ENCODE peak calls at places on chromosomes 11 and 22, in six cellular contexts. X, Q, L, E, R and J are unnamed samples. For H3K9me3 and H3K27me3, the result is how much of the 10 kb centered on the place peaks cover.

GRCh38 chr11:63765688-63766241 is 2.8 kb downstream of the ZFTA start:
- DNase-seq in X (no peak), Q (no peak), R (no peak), E (no peak), L (peak), J (no peak)

GRCh38 chr11:26583550-26583949 is 11.5 kb upstream of the MUC15 start:
- DNase-seq in R (no peak), E (no peak), L (no peak), X (no peak), Q (no peak), J (no peak)

GRCh38 chr11:9962722-9963121 is 298.8 kb downstream of the SWAP70 start:
- DNase-seq in E (no peak), Q (no peak), R (no peak), L (no peak), X (no peak), J (no peak)

GRCh38 chr11:79062814-79063762 is 377.7 kb downstream of the TENM4 start:
- DNase-seq in R (no peak), X (no peak), E (no peak), Q (no peak), L (no peak), J (no peak)

GRCh38 chr22:36326178-36327161 is 61.3 kb downstream of the MYH9 start:
- DNase-seq in E (no peak), X (no peak), Q (no peak), L (peak), R (no peak), J (no peak)

GRCh38 chr22:46085831-46086576 is 64.3 kb upstream of the PPARA start:
- DNase-seq in L (peak), X (no peak), Q (no peak), E (no peak), R (peak), J (no peak)

GRCh38 chr11:75722669-75723042 is 5.0 kb downstream of the MOGAT2 start:
- DNase-seq in E (no peak), R (no peak), L (no peak), Q (no peak), X (no peak), J (no peak)

GRCh38 chr22:17366830-17367229 is 2.4 kb upstream of the CECR2 start:
- DNase-seq in X (peak), E (peak), Q (no peak), R (no peak), L (peak), J (no peak)

GRCh38 chr11:118791961-118792578 is 1.1 kb upstream of the DDX6 start:
- DNase-seq in R (peak), Q (peak), E (peak), L (no peak), X (peak), J (no peak)

GRCh38 chr11:115941481-115941993 is 437.3 kb upstream of the CADM1 start:
- DNase-seq in X (no peak), R (peak), L (peak), Q (no peak), E (no peak), J (peak)

DNA sequence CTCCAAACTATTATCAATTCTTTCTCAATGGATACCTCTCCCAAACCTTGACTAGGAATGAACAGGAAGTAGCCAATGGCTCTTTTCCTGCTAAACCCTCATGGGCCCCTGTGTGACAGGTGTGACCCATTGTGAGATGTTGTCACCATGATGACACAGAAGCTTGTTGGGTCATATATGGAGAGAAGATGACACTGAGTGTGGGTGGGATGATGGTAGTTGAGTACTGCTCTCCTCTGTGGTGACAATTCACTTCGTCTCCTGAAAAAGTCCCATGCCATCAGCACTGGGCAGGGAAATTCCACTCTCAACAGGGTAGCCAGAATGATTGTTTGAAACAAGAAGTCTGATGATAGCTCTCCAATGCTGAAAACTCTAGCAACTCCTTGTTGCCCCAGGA is 94.0 kb upstream of the SEZ6L start:
- DNase-seq in X (no peak), Q (no peak), L (no peak), R (no peak), E (no peak), J (no peak)
- H3K9me3 ChIP-seq in X (under half), Q (under half), L (under half), R (under half), E (under half), J (under half)

GRCh38 chr11:45298718-45299117 is 12.6 kb upstream of the SYT13 start:
- DNase-seq in R (no peak), E (no peak), L (no peak), Q (no peak), X (no peak), J (no peak)

GRCh38 chr11:45301537-45302246 is 15.6 kb upstream of the SYT13 start:
- DNase-seq in R (no peak), X (no peak), L (no peak), Q (no peak), E (no peak), J (no peak)

GRCh38 chr11:45304111-45304991 is 18.2 kb upstream of the SYT13 start:
- DNase-seq in E (no peak), R (no peak), Q (no peak), L (no peak), X (no peak), J (no peak)

GRCh38 chr11:45303316-45303715 is 17.2 kb upstream of the SYT13 start:
- DNase-seq in E (no peak), X (no peak), Q (no peak), R (no peak), L (no peak), J (no peak)

DNA sequence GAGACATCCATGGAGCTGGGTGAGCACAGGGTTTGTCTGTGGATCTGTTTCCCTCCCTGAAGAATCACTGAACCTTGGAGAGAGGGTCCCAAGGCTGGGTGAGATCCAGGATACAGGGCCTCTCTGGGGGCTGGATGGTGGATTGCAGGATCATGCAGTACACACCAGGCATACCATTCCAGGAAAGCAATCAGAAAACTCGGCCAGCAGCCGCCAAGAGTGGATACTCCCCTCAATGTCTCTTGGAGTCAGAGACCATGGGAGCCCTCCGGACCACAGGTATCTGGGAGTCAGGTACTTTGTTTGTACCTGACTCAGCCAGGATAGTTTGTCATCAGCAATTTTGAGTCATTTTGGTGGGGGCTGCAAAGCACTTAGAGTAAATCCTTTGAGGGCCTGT is 14.6 kb upstream of the SYT13 start:
- DNase-seq in R (no peak), L (no peak), Q (no peak), X (no peak), E (no peak), J (no peak)
- H3K27me3 ChIP-seq in R (under half), L (under half), Q (under half), X (under half), E (under half), J (under half)

DNA sequence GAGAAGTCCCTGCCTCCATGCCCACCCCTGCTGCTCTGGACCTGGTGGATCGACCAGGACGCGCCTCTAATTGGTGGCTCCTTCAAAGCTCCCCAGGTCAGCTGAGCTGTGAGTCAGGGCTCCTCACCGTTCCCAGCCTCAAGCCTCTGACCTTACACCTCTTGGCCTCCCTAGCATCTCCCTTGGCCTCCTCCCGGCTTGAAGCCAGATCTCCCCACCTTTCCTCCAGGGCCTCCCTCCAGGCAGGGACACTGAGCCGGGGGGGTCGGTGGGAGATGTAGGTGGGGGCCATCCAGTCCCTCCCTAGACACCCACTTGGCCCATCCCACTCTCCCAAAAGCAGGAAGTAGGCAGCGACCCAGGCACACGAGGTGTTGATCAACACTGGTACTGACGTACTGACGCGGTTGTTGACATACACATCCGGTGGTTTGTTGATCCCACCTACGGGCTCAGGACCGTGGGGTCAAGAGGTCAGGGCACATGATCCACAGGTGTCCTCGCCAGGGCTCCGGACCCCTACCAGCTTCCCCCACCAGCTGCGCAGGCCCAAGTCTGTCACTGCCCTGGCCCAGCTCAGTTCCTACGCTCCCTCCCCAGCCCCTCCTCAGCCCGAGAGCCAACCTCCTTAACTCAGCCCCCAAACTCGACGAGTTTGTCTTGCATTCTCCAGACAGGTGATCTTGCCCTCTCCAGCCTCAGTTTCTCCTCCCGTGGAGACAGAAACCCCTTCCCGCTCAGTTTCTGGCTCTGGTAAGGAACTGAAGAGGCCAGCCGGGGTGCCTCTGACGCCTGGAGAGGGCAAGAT is 765 bp downstream of the ATG2A start:
- DNase-seq in L (peak), R (peak), E (peak), Q (peak), X (no peak), J (no peak)
- H3K27ac ChIP-seq in L (no peak), R (no peak), E (peak), Q (peak), X (no peak), J (peak)

GRCh38 chr22:30978304-30978962 is 9.4 kb downstream of the TUG1 start:
- DNase-seq in Q (no peak), X (no peak), L (no peak), R (no peak), E (no peak), J (no peak)
- H3K9me3 ChIP-seq in Q (half or more), X (half or more), L (under half), R (under half), E (half or more), J (under half)